ENCODE peak calls at places on chromosome 11, in nine cellular contexts. J is colonic mucosa; X is SJSA1; K is substantia nigra; L is mammary epithelial cell; Y is Karpas-422; I is Peyer's patch; O is CD8-positive, alpha-beta T cell; M is GM23248. T is an unnamed sample.

GRCh38 chr11:71200172-71200716 is 52.1 kb downstream of the SHANK2 start:
- DNase-seq in J (no peak), X (no peak), K (no peak), L (no peak), Y (no peak), I (no peak), O (no peak), M (no peak), T (no peak)

GRCh38 chr11:128548655-128549255 is 38.6 kb downstream of the ETS1 start:
- DNase-seq in J (peak; percentile 62), X (no peak), K (no peak), L (no peak), Y (peak; percentile 53), I (peak; percentile 76), O (no peak), M (peak; percentile 73), T (no peak)

GRCh38 chr11:117220999-117221774 is 10.7 kb downstream of the PCSK7 start:
- DNase-seq in J (no peak), X (no peak), K (no peak), L (no peak), Y (no peak), I (no peak), O (no peak), M (no peak), T (no peak)

GRCh38 chr11:130554241-130555055 is 106.0 kb downstream of the ADAMTS15 start:
- DNase-seq in J (no peak), X (no peak), K (no peak), L (peak; percentile 75), Y (no peak), I (no peak), O (no peak), M (peak; percentile 19), T (no peak)

GRCh38 chr11:34997872-34998548 is 81.6 kb downstream of the PDHX start:
- DNase-seq in J (no peak), X (peak; percentile 33), K (no peak), L (peak; percentile 43), Y (peak; percentile 53), I (no peak), O (no peak), M (peak; percentile 70), T (peak; percentile 49)

GRCh38 chr11:134901955-134902707 is 490.1 kb upstream of the B3GAT1 start:
- DNase-seq in J (no peak), X (no peak), K (no peak), L (no peak), Y (no peak), I (no peak), O (no peak), M (no peak), T (no peak)

GRCh38 chr11:84103096-84103495 is 816.9 kb upstream of the CCDC90B start:
- DNase-seq in J (no peak), X (no peak), K (peak; percentile 43), L (no peak), Y (no peak), I (no peak), O (no peak), M (no peak), T (no peak)

GRCh38 chr11:62958547-62959071 is 26.2 kb downstream of the SLC22A6 start:
- DNase-seq in J (peak; percentile 43), X (no peak), K (no peak), L (no peak), Y (peak; percentile 27), I (no peak), O (no peak), M (peak; percentile 30), T (no peak)

GRCh38 chr11:92340839-92341238 is 116.2 kb downstream of the FAT3 start:
- DNase-seq in J (peak; percentile 22), X (no peak), K (peak; percentile 2), L (peak; percentile 20), Y (peak; percentile 71), I (no peak), O (no peak), M (peak; percentile 41), T (no peak)

GRCh38 chr11:58301576-58301975 is 33.5 kb upstream of the OR10W1 start:
- DNase-seq in J (no peak), X (no peak), K (no peak), L (peak; percentile 83), Y (no peak), I (no peak), O (no peak), M (peak; percentile 88), T (no peak)

GRCh38 chr11:2930705-2931415 is 1.6 kb upstream of the PHLDA2 start:
- DNase-seq in J (peak; percentile 95), X (no peak), K (no peak), L (peak; percentile 76), Y (peak; percentile 79), I (peak; percentile 94), O (no peak), M (peak; percentile 48), T (peak; percentile 27)

GRCh38 chr11:118889796-118890195 is 6.1 kb downstream of the CXCR5 start:
- DNase-seq in J (no peak), X (no peak), K (no peak), L (peak; percentile 37), Y (no peak), I (no peak), O (no peak), M (peak; percentile 94), T (no peak)

GRCh38 chr11:61092280-61092766 is 10.0 kb upstream of the CD5 start:
- DNase-seq in J (no peak), X (no peak), K (no peak), L (no peak), Y (no peak), I (no peak), O (no peak), M (no peak), T (peak; percentile 49)

GRCh38 chr11:77669848-77670511 is 32.4 kb upstream of the CLNS1A start:
- DNase-seq in J (no peak), X (peak; percentile 2), K (no peak), L (no peak), Y (no peak), I (no peak), O (no peak), M (peak; percentile 4), T (no peak)

GRCh38 chr11:73664894-73665293 is 18.5 kb downstream of the PLEKHB1 start:
- DNase-seq in J (no peak), X (no peak), K (no peak), L (no peak), Y (no peak), I (no peak), O (no peak), M (no peak), T (no peak)

GRCh38 chr11:132307309-132308020 is 937.0 kb downstream of the NTM start:
- DNase-seq in J (no peak), X (no peak), K (no peak), L (no peak), Y (no peak), I (no peak), O (no peak), M (no peak), T (no peak)

GRCh38 chr11:108115495-108116140 is 5.7 kb upstream of the ACAT1 start:
- DNase-seq in J (peak; percentile 85), X (no peak), K (peak; percentile 70), L (peak; percentile 86), Y (peak; percentile 72), I (peak; percentile 72), O (no peak), M (peak; percentile 83), T (no peak)
- H3K27ac ChIP-seq in J (peak overlapping the region; percentile 31), X (no peak overlapping the region), K (peak overlapping the region; percentile 23), L (no peak overlapping the region), Y (no peak overlapping the region), I (no peak overlapping the region), O (no peak overlapping the region), M (peak overlapping the region; percentile 55), T (no peak overlapping the region)

DNA sequence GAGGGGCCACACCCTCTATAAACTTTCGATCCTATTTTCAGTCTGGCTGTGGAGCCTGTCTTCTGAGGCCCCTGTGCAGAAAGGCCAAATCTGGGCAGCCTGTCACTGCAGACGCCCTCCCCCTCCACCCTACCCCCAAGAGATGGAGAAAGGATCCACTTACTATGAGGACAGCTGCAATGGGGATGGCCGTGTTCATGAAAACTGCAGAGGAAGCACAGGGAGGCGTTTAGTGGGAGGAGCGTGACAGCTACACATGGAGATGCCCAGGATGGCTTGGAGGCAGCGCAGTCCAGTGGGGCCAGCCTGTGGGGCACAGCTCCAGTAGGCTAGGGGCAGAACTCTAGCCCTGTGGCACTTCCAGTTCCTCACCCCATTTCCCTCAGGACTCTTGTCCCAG is 43.6 kb upstream of the KCNJ11 start:
- DNase-seq in J (no peak), X (no peak), K (no peak), L (no peak), Y (no peak), I (no peak), O (no peak), M (no peak), T (no peak)
- H3K27ac ChIP-seq in J (no peak overlapping the region), X (no peak overlapping the region), K (no peak overlapping the region), L (no peak overlapping the region), Y (no peak overlapping the region), I (no peak overlapping the region), O (no peak overlapping the region), M (no peak overlapping the region), T (no peak overlapping the region)

DNA sequence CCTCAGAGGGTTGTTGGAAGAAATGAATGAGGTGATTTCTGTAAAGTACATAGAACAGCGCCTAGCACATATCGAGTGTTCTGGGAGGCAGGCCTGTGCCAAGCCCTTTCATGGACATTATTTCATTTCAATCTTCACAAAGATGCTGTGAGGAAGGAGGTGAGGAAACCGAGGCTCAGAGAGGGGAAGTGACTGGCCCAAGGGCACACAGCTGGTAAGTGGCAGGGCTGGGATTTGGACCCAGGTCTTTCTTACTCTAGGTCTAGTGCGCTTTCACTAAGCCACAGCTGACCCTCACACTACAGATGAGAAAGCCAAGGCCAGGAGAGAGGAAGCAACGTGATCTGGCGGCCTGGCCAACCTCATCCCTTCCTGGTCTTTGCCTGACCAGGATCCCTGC is 2.0 kb downstream of the PELI3 start:
- DNase-seq in J (no peak), X (no peak), K (no peak), L (no peak), Y (no peak), I (no peak), O (no peak), M (no peak), T (no peak)
- H3K27ac ChIP-seq in J (no peak overlapping the region), X (no peak overlapping the region), K (no peak overlapping the region), L (no peak overlapping the region), Y (no peak overlapping the region), I (no peak overlapping the region), O (no peak overlapping the region), M (no peak overlapping the region), T (no peak overlapping the region)

GRCh38 chr11:8757047-8757446 is 74.5 kb downstream of the RPL27A start:
- DNase-seq in J (no peak), X (no peak), K (no peak), L (no peak), Y (no peak), I (no peak), O (no peak), M (peak; percentile 30), T (no peak)

GRCh38 chr11:8757533-8757932 is 74.9 kb downstream of the RPL27A start:
- DNase-seq in J (no peak), X (no peak), K (no peak), L (no peak), Y (no peak), I (no peak), O (no peak), M (no peak), T (no peak)

GRCh38 chr11:8758619-8759169 is 76.1 kb downstream of the RPL27A start:
- DNase-seq in J (no peak), X (no peak), K (no peak), L (no peak), Y (no peak), I (no peak), O (no peak), M (no peak), T (no peak)

GRCh38 chr11:8756201-8756600 is 73.6 kb downstream of the RPL27A start:
- DNase-seq in J (no peak), X (no peak), K (no peak), L (no peak), Y (no peak), I (no peak), O (no peak), M (peak; percentile 80), T (no peak)

GRCh38 chr11:8754241-8754640 is 71.6 kb downstream of the RPL27A start:
- DNase-seq in J (no peak), X (no peak), K (no peak), L (peak; percentile 33), Y (no peak), I (no peak), O (no peak), M (peak; percentile 55), T (no peak)
- H3K27ac ChIP-seq in J (no peak overlapping the region), X (no peak overlapping the region), K (no peak overlapping the region), L (peak overlapping the region; percentile 4), Y (no peak overlapping the region), I (no peak overlapping the region), O (no peak overlapping the region), M (no peak overlapping the region), T (no peak overlapping the region)